ENCODE peak calls at places on chromosomes 13 and 19, in four cellular contexts. H is endodermal cell, A is fibroblast of lung, K is OCI-LY7. M is an unnamed sample. For H3K4me1 and H3K9me3, the result is how much of the 10 kb centered on the place peaks cover.

GRCh38 chr13:21925720-21926119 is 254.8 kb downstream of the FGF9 start:
- DNase-seq in K (no peak), A (no peak), H (no peak), M (no peak)

GRCh38 chr13:99196466-99197256 is 4.0 kb upstream of the UBAC2 start:
- DNase-seq in K (peak), H (no peak), A (no peak), M (no peak)

GRCh38 chr13:43377149-43377548 is 353.8 kb downstream of the DNAJC15 start:
- DNase-seq in K (no peak), A (peak), H (no peak), M (no peak)

GRCh38 chr19:38842439-38843174 is 7.2 kb downstream of the HNRNPL start:
- DNase-seq in A (no peak), K (peak), H (no peak), M (no peak)

GRCh38 chr19:16233836-16234551 is 36.3 kb downstream of the AP1M1 start:
- DNase-seq in A (peak), H (no peak), K (no peak), M (no peak)

GRCh38 chr13:40640845-40641458 is 25.5 kb downstream of the FOXO1 start:
- DNase-seq in H (no peak), K (no peak), A (no peak), M (no peak)

GRCh38 chr13:87696458-87696857 is 25.3 kb downstream of the SLITRK5 start:
- DNase-seq in H (peak), A (no peak), K (no peak), M (no peak)

GRCh38 chr13:70310720-70311119 is 202.5 kb upstream of the KLHL1 start:
- DNase-seq in A (peak), K (peak), H (peak), M (no peak)

GRCh38 chr13:42991892-42992584 is at the start of gene EPSTI1:
- DNase-seq in K (peak), H (peak), A (peak), M (peak)

GRCh38 chr13:113220141-113220598 is 10.8 kb downstream of the CUL4A start:
- DNase-seq in H (peak), A (no peak), K (no peak), M (peak)

GRCh38 chr19:16850133-16850532 is 20.9 kb downstream of the SIN3B start:
- DNase-seq in A (peak), K (no peak), H (no peak), M (no peak)

GRCh38 chr19:38362076-38362945 is 12.1 kb upstream of the PSMD8 start:
- DNase-seq in A (peak), K (peak), H (peak), M (peak)

GRCh38 chr13:59345316-59345715 is 818.4 kb downstream of the DIAPH3 start:
- DNase-seq in A (peak), K (no peak), H (no peak), M (no peak)

GRCh38 chr19:38684078-38684861 is 36.8 kb downstream of the ACTN4 start:
- DNase-seq in H (peak), A (peak), K (no peak), M (no peak)

GRCh38 chr13:97018029-97018819 is 23.9 kb upstream of the OXGR1 start:
- DNase-seq in A (peak), H (peak), K (peak), M (no peak)

GRCh38 chr13:40207110-40207478 is 459.3 kb downstream of the FOXO1 start:
- DNase-seq in A (no peak), H (no peak), K (peak), M (no peak)

GRCh38 chr13:53781941-53782340 is 753.3 kb downstream of the OLFM4 start:
- DNase-seq in K (no peak), H (no peak), A (no peak), M (no peak)

GRCh38 chr19:18629166-18630088 is 7.4 kb upstream of the KLHL26 start:
- DNase-seq in H (no peak), A (no peak), K (no peak), M (no peak)

GRCh38 chr13:114228176-114228575 is 6.5 kb upstream of the CDC16 start:
- DNase-seq in A (no peak), K (no peak), H (no peak), M (no peak)

GRCh38 chr13:83499286-83499685 is 383.0 kb downstream of the SLITRK1 start:
- DNase-seq in A (peak), K (no peak), H (no peak), M (no peak)

GRCh38 chr19:2312819-2313501 is 5.0 kb upstream of the LINGO3 start:
- DNase-seq in K (no peak), A (no peak), H (no peak), M (peak)

GRCh38 chr13:30172593-30173300 is 134.6 kb downstream of the KATNAL1 start:
- DNase-seq in K (no peak), H (no peak), A (no peak), M (no peak)

GRCh38 chr13:51803018-51803417 is 945 bp downstream of the DHRS12 start:
- DNase-seq in A (no peak), H (peak), K (no peak), M (no peak)

GRCh38 chr13:106587787-106588186 is 19.9 kb upstream of the ARGLU1 start:
- DNase-seq in A (no peak), H (no peak), K (no peak), M (no peak)

GRCh38 chr19:1136201-1136600 is 32.4 kb downstream of the GPX4 start:
- DNase-seq in H (no peak), A (no peak), K (no peak), M (no peak)

GRCh38 chr19:3097442-3097871 is 3.3 kb downstream of the GNA11 start:
- DNase-seq in K (no peak), A (no peak), H (no peak), M (no peak)

GRCh38 chr13:99013951-99014350 is 36.1 kb upstream of the DOCK9 start:
- DNase-seq in A (no peak), K (no peak), H (no peak), M (no peak)

GRCh38 chr19:12867120-12868099 is 13.8 kb downstream of the DNASE2 start:
- DNase-seq in H (peak), K (peak), A (peak), M (peak)

GRCh38 chr19:18223860-18224524 is 2.2 kb downstream of the PDE4C start:
- DNase-seq in K (peak), A (no peak), H (peak), M (peak)

GRCh38 chr19:35353635-35354034 is 4.6 kb upstream of the FFAR3 start:
- DNase-seq in H (peak), K (no peak), A (no peak), M (peak)

GRCh38 chr13:103299079-103299478 is 232.9 kb upstream of the SLC10A2 start:
- DNase-seq in H (peak), A (no peak), K (no peak), M (no peak)

GRCh38 chr13:113668491-113668971 is 1.5 kb downstream of the GRK1 start:
- DNase-seq in K (no peak), A (no peak), H (peak), M (peak)

GRCh38 chr13:111566567-111566966 is 246.1 kb downstream of the TEX29 start:
- DNase-seq in K (no peak), A (no peak), H (no peak), M (no peak)

GRCh38 chr13:59700281-59700680 is 463.4 kb downstream of the DIAPH3 start:
- DNase-seq in H (no peak), K (no peak), A (peak), M (no peak)

GRCh38 chr19:50515168-50515561 is 1.5 kb upstream of the ASPDH start:
- DNase-seq in A (no peak), H (peak), K (no peak), M (peak)
- H3K27ac ChIP-seq in A (no peak), H (no peak), K (no peak), M (no peak)

GRCh38 chr19:10403137-10404021 is at the start of gene CDC37:
- DNase-seq in K (peak), H (peak), A (peak), M (peak)

GRCh38 chr19:10399878-10400277 is 3.5 kb downstream of the CDC37 start:
- DNase-seq in A (no peak), K (no peak), H (no peak), M (no peak)

GRCh38 chr19:10404888-10405808 is 1.8 kb upstream of the CDC37 start:
- DNase-seq in A (peak), H (no peak), K (peak), M (no peak)

GRCh38 chr19:10406191-10406590 is 2.8 kb upstream of the CDC37 start:
- DNase-seq in K (no peak), H (no peak), A (no peak), M (no peak)

GRCh38 chr19:10402441-10403038 is 802 bp downstream of the CDC37 start:
- DNase-seq in A (peak), H (peak), K (peak), M (no peak)
- H3K4me1 ChIP-seq in A (under half), H (under half), K (half or more), M (half or more)

GRCh38 chr19:30969586-30969985 is 379.6 kb downstream of the TSHZ3 start:
- DNase-seq in K (no peak), H (no peak), A (no peak), M (no peak)
- H3K9me3 ChIP-seq in K (under half), H (under half), A (under half), M (under half)

GRCh38 chr13:100547805-100548204 is 40.8 kb downstream of the GGACT start:
- DNase-seq in H (no peak), K (no peak), A (no peak), M (peak)
- H3K27ac ChIP-seq in H (no peak), K (no peak), A (no peak), M (no peak)

DNA sequence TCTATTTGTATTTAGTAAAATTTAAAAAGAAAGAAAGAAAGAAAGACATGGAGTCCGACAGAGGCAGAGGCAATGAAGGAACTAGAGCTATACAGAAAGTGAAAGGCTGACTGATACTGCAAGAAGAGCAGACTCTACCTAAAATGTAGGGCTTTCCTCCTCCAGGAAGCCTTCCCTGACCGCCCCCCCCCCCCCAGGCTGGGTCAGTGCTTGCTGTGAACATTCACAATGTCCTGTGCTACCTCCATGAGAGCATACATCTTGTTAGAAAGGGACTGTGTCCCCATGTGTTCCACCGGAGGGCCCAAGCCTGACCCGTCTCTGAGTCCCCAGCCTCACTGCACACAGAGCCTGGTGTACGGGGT is 5.7 kb upstream of the CA11 start:
- DNase-seq in H (no peak), A (no peak), K (no peak), M (no peak)
- H3K4me1 ChIP-seq in H (under half), A (under half), K (under half), M (under half)

GRCh38 chr19:6813659-6814058 is 41.2 kb downstream of the VAV1 start:
- DNase-seq in A (no peak), H (no peak), K (no peak), M (no peak)
- H3K9me3 ChIP-seq in A (under half), H (half or more), K (under half), M (under half)